ENCODE peak calls at places on chromosomes 4 and X, in five cellular contexts. O, I, H, Q and N are unnamed samples.

GRCh38 chr4:182885738-182886077 is 31.5 kb downstream of the DCTD start:
- DNase-seq in H (no peak), O (no peak), I (peak; percentile 66), Q (no peak), N (no peak)

GRCh38 chr4:140851032-140851636 is 94.9 kb upstream of the TBC1D9 start:
- DNase-seq in Q (peak; percentile 69), O (peak; percentile 41), I (peak; percentile 57), H (no peak), N (peak; percentile 64)

GRCh38 chr4:43763029-43763610 is 685.5 kb downstream of the KCTD8 start:
- DNase-seq in O (no peak), I (no peak), Q (peak; percentile 22), H (no peak), N (no peak)

GRCh38 chrX:72026341-72027023 is 105.2 kb downstream of the RTL5 start:
- DNase-seq in O (no peak), H (no peak), Q (no peak), I (no peak), N (no peak)

GRCh38 chr4:90215286-90215685 is 88.1 kb downstream of the CCSER1 start:
- DNase-seq in O (no peak), I (no peak), Q (peak; percentile 80), H (no peak), N (no peak)

GRCh38 chr4:71062436-71062835 is 69.0 kb downstream of the DCK start:
- DNase-seq in I (no peak), O (no peak), Q (no peak), H (no peak), N (no peak)

GRCh38 chr4:4203688-4204400 is 22.9 kb downstream of the OTOP1 start:
- DNase-seq in I (no peak), O (no peak), Q (no peak), H (no peak), N (no peak)

GRCh38 chrX:26558719-26559386 is 342.9 kb downstream of the MAGEB5 start:
- DNase-seq in Q (no peak), O (no peak), H (no peak), I (no peak), N (no peak)

GRCh38 chr4:114284629-114285028 is 305.2 kb upstream of the ARSJ start:
- DNase-seq in Q (no peak), O (no peak), I (no peak), H (no peak), N (no peak)

GRCh38 chrX:150602296-150602695 is 33.9 kb downstream of the MTM1 start:
- DNase-seq in H (no peak), Q (no peak), I (no peak), O (no peak), N (no peak)

GRCh38 chrX:118974088-118974907 is at the start of gene LONRF3:
- DNase-seq in Q (peak; percentile 40), O (no peak), I (peak; percentile 29), H (peak; percentile 71), N (peak; percentile 26)

GRCh38 chrX:25523574-25523973 is 507.8 kb upstream of the ARX start:
- DNase-seq in H (no peak), I (peak; percentile 7), Q (peak; percentile 24), O (no peak), N (peak; percentile 9)
- TF ChIP-seq CTCF in H (no peak), I (no peak), Q (peak; percentile 10), O (no peak), N (no peak)

GRCh38 chrX:98379134-98379533 is 1495.4 kb downstream of the RPA4 start:
- DNase-seq in H (no peak), I (no peak), O (no peak), Q (no peak), N (no peak)
- TF ChIP-seq CTCF in H (no peak), I (no peak), O (no peak), Q (no peak), N (no peak)

GRCh38 chrX:101764538-101764937 is 104.9 kb upstream of the ARMCX2 start:
- DNase-seq in O (no peak), Q (peak; percentile 0), I (no peak), H (no peak), N (no peak)

DNA sequence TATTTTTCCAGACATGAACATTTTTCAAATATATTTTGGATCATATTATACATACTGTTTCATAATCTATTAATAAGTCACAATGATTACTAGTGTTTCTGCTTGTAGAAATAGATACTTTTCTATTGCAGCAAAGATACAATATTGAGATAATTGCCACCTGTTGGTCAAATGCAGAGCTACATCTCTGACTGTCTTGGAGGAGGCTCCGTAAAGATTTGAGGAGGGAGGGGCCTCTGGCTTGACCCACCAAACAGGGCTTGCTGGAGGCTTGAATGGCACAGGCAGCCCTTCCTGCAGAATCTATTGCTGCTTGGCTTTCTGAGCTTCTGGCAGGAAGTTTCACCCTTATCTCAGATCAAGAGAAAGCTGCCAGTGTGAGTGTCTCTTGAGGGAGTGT is 99.3 kb upstream of the ARMCX2 start:
- DNase-seq in Q (peak; percentile 44), I (peak; percentile 41), O (peak; percentile 2), H (no peak), N (no peak)
- TF ChIP-seq CTCF in Q (peak; percentile 46), I (peak; percentile 56), O (peak; percentile 31), H (no peak), N (peak; percentile 42)

DNA sequence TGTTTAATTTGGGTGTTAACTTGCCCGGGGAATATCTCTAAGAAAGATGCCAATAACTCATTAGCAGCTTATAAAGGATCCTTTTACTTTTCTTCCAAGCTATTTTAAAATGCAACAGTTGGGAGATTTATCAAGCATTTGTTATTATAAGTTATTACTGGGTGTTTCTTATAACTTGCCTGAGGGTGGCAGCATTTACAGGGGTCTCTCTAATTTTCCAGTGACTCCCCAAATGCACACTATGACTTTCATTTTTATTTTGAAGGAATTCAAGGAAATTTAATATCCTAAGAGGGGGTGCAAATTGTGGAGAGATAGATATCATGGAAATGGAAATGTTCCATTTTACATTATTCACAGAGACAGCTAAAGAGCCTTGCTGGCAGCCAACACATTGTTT is 138.0 kb downstream of the PDGFRA start:
- DNase-seq in Q (no peak), I (no peak), H (no peak), O (no peak), N (no peak)
- TF ChIP-seq CTCF in Q (no peak), I (peak; percentile 15), H (no peak), O (no peak), N (no peak)

DNA sequence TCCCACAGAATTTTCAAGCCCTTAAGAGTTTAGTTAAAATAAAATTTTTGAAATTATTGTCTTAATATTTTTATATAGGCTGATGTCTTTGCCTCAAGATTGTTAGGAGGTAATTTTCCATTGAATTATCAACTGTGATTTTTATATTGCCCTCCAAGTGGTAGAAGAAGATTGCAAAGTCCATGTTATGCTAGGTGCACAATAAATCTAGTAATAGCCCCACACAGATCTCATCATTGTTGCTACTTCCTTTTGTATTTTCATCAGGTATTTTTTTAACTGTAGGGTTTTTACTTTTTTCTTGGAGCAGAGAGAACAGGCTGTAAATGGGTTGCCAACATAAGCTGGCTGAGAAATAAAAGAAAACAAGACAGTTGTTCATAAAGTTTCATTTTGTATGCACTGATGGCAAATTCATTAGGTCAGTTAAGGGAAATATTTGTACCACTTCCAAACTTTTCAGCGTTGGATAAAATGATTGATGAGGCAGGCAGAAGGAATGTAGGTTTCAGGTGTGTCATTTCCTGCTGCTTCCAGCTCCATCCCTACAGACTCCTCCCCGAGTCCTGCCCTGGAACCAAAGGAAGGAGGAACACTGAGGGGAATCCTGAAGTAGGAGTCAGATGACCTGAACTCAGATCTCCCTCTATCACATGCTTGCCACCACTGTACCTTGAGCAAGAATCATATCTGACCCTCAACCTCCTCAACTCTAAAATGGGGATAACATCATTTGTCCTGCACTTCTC is 105.5 kb downstream of the PRRG1 start:
- DNase-seq in Q (peak; percentile 78), O (no peak), I (peak; percentile 22), H (no peak), N (no peak)
- TF ChIP-seq CTCF in Q (no peak), O (no peak), I (no peak), H (no peak), N (no peak)

GRCh38 chr4:108140328-108140727 is 28.4 kb downstream of the LEF1 start:
- DNase-seq in O (no peak), I (no peak), Q (no peak), H (no peak), N (no peak)

GRCh38 chr4:108142870-108143269 is 25.9 kb downstream of the LEF1 start:
- DNase-seq in Q (no peak), I (no peak), H (no peak), O (no peak), N (no peak)

GRCh38 chr4:108139089-108139488 is 29.6 kb downstream of the LEF1 start:
- DNase-seq in I (no peak), O (no peak), H (no peak), Q (no peak), N (no peak)

GRCh38 chr4:108143515-108143914 is 25.2 kb downstream of the LEF1 start:
- DNase-seq in O (no peak), I (no peak), Q (no peak), H (no peak), N (no peak)

DNA sequence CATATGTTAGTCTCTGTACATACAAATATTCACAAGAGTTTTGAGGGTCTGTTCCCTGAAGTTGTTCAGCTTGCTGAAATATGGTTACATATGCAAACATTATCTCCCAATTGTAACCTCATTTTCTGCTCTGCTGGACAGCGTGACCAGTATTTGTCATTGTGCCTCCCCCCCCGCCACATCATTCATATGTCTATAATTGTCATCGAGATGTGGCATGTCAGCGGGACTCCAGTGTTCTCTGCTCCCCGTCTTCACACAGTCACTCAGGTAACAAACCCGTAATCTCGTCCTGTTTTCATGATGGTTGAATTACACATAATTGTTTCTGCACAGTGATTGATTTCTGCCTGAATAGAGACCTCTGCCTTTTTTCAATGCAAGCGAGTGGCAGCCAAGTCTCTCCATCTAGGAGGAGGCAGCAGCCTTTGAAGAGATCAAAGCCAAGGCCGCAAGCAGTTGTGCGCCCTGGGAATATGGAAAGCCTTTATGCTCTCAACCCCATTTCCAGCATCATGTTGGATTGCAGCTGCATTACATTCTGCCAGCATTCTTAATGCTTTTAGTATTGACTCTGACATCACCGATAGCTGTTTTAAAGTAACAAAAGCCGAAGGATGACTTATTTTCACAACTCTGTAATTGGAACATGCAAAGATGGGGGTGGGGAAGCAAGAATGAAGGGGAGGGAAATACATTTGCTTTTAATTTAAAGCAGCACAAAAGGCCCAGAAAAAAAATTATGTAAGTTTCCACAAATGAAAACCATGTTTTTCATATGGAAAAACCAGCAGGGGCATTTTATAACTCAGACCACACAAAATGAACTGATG is 27.3 kb downstream of the LEF1 start:
- DNase-seq in H (no peak), Q (no peak), O (no peak), I (peak; percentile 21), N (no peak)
- TF ChIP-seq CTCF in H (no peak), Q (no peak), O (no peak), I (no peak), N (no peak)

DNA sequence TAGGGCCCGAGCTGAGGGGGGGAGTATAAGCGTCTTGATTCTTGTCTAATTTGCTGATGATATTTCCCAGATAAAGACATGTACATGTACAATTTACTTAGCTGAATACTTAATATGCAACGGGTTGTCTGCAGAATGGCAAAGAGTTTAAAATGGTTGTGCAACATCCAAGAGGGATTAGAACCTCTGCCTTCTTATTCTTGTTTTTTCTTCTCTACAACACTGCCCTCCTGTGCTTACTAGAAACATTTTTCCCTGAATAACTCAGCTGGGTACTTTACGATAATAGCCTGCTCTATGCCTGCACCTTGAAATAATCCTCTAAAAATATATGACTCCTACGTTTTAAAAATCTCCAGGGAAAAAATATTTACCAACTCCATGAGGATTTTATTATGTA is 41.8 kb downstream of the INTS12 start:
- DNase-seq in H (no peak), Q (peak; percentile 66), I (peak; percentile 9), O (no peak), N (peak; percentile 28)
- TF ChIP-seq CTCF in H (no peak), Q (peak; percentile 50), I (peak; percentile 18), O (peak; percentile 12), N (peak; percentile 15)